ENCODE peak calls at places on chromosome 15, in six cellular contexts. U, I, Z, F, A and Y are unnamed samples.

GRCh38 chr15:62934236-62934971 is 108.1 kb upstream of the TPM1 start:
- DNase-seq in U (no peak), I (no peak), Z (no peak), F (no peak), A (peak), Y (no peak)

GRCh38 chr15:48536681-48537091 is 108.8 kb downstream of the FBN1 start:
- DNase-seq in U (no peak), I (no peak), Z (no peak), F (no peak), A (no peak), Y (no peak)

GRCh38 chr15:80317389-80318169 is 65.6 kb upstream of the CTXND1 start:
- DNase-seq in U (no peak), I (no peak), Z (peak), F (no peak), A (no peak), Y (no peak)

GRCh38 chr15:92848852-92849598 is 51.1 kb upstream of the CHD2 start:
- DNase-seq in U (peak), I (no peak), Z (no peak), F (peak), A (no peak), Y (peak)

GRCh38 chr15:25832158-25832557 is 31.0 kb downstream of the ATP10A start:
- DNase-seq in U (no peak), I (no peak), Z (no peak), F (no peak), A (no peak), Y (no peak)

GRCh38 chr15:83698294-83698693 is 44.4 kb downstream of the ADAMTSL3 start:
- DNase-seq in U (no peak), I (no peak), Z (no peak), F (no peak), A (no peak), Y (no peak)

GRCh38 chr15:31212956-31213694 is 111.6 kb upstream of the TRPM1 start:
- DNase-seq in U (no peak), I (no peak), Z (no peak), F (no peak), A (no peak), Y (no peak)

GRCh38 chr15:96247631-96248305 is 82.7 kb upstream of the NR2F2 start:
- DNase-seq in U (no peak), I (no peak), Z (no peak), F (no peak), A (no peak), Y (no peak)

GRCh38 chr15:89526601-89527441 is 30.4 kb upstream of the RHCG start:
- DNase-seq in U (no peak), I (no peak), Z (no peak), F (no peak), A (no peak), Y (no peak)

GRCh38 chr15:73859236-73859635 is 14.1 kb upstream of the TBC1D21 start:
- DNase-seq in U (no peak), I (no peak), Z (no peak), F (no peak), A (no peak), Y (no peak)

GRCh38 chr15:73866481-73866880 is 6.9 kb upstream of the TBC1D21 start:
- DNase-seq in U (no peak), I (no peak), Z (no peak), F (no peak), A (no peak), Y (no peak)

GRCh38 chr15:73865904-73866303 is 7.5 kb upstream of the TBC1D21 start:
- DNase-seq in U (no peak), I (no peak), Z (no peak), F (no peak), A (no peak), Y (no peak)

GRCh38 chr15:73865379-73865778 is 8.0 kb upstream of the TBC1D21 start:
- DNase-seq in U (no peak), I (no peak), Z (no peak), F (no peak), A (no peak), Y (no peak)

GRCh38 chr15:73862276-73862675 is 11.1 kb upstream of the TBC1D21 start:
- DNase-seq in U (no peak), I (no peak), Z (no peak), F (no peak), A (no peak), Y (no peak)
- TF ChIP-seq POLR2AphosphoS5 in U (no peak), I (no peak), Z (no peak), F (no peak), A (no peak), Y (no peak)

GRCh38 chr15:60373745-60374144 is 24.0 kb downstream of the ANXA2 start:
- DNase-seq in U (no peak), I (no peak), Z (no peak), F (no peak), A (no peak), Y (no peak)
- TF ChIP-seq TAF1 in U (no peak), I (no peak), Z (no peak), F (no peak), A (no peak), Y (no peak)

DNA sequence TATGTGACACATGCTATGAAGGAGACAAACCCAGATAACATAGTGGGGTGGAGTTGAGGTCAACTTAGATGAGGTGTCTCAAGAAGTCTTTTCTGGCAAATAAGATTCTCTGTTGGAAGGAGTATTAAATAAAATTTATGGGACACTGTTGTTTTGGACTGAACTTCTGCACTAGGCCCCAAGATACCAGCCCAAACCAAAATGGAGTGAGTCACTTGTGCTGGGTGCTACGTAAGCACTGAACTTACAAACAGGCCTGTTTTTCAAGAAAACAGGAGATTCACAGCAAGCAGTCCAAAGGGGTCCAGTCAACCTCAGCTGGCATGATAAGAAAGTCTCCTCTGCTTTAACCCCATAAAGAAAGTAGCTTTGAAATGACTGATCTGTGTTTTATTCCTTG is 18.6 kb downstream of the ACTC1 start:
- DNase-seq in U (no peak), I (no peak), Z (no peak), F (no peak), A (no peak), Y (no peak)
- TF ChIP-seq POLR2A in U (no peak), I (no peak), Z (no peak), F (no peak), A (no peak), Y (no peak)

GRCh38 chr15:70998319-70998718 is 105.7 kb downstream of the LRRC49 start:
- DNase-seq in U (no peak), I (no peak), Z (no peak), F (no peak), A (no peak), Y (no peak)

DNA sequence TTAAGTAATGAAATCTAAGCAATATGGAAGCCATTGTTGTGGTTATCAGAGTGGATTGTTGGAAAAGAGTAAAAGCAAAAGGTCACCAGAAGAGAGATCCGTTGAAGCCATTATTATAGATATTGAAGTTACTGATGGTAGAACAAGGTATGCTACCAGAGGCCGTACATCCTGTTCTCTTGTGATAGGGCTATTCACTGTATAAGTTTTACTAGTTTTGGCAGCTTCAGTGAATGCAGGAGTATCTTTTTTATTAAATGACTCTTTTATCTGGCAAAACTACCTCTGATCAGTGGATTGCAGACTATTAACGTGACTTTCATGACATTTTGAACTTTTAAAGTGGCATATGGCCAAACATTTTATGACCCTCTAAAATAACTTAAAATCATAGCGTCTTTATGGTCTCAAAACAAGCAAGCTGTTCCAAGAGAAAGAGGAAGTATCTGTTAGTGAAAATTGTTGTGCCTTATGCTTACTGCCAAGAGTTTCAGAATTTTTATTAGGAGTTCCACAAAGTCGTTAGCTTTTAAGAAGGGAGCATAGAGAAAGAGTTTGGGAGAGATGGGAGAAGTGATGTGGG is 102.8 kb downstream of the LRRC49 start:
- DNase-seq in U (no peak), I (no peak), Z (no peak), F (no peak), A (no peak), Y (no peak)
- TF ChIP-seq POLR2AphosphoS5 in U (no peak), I (no peak), Z (no peak), F (no peak), A (no peak), Y (no peak)

DNA sequence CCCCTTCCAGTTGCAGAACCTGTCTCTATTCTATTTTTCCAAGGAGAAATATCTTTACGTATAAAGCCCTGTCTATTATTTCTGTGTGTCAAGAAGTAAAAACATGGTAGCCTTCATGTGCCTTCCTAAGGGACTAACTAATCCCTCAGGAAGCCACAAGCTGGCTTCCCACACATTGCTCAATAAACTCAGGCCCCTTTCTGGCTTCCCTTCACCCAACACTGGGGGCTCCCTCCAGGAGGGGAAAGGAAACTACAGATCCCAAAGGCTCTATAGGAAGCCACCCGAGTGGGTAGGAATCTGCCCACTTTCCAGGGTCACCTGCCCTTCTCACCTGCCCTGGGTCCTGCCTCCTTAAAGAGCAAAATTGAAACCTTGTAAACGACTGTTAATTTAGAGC is 4.6 kb downstream of the TLE3 start:
- DNase-seq in U (no peak), I (no peak), Z (peak), F (no peak), A (no peak), Y (no peak)
- TF ChIP-seq TAF1 in U (no peak), I (no peak), Z (no peak), F (no peak), A (no peak), Y (no peak)

GRCh38 chr15:44536962-44537727 is at the start of gene EIF3J:
- DNase-seq in U (peak), I (peak), Z (peak), F (peak), A (peak), Y (peak)
- TF ChIP-seq POLR2A in U (peak), I (peak), Z (peak), F (peak), A (peak), Y (peak)

DNA sequence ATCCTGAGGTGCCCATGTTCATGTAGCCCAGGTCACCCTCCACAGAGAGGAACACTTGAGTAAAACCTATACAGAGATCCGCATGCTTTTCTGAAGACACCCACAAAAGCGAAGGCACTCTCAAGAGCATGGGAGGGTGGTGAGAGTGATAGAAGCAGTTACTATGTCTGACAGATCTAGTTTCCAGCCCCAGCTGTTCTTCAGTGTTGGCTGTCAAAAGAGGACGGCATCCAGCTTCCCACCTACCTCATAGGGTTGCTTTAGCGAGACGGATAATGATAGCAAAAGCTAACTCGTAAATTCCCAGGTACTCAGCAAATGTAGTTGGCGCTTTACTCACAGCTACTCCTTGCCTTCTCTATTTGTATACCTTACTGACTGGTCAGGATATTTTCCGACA is 3.0 kb upstream of the MEX3B start:
- DNase-seq in U (no peak), I (no peak), Z (no peak), F (no peak), A (no peak), Y (no peak)
- TF ChIP-seq POLR2AphosphoS5 in U (no peak), I (no peak), Z (no peak), F (no peak), A (no peak), Y (no peak)

DNA sequence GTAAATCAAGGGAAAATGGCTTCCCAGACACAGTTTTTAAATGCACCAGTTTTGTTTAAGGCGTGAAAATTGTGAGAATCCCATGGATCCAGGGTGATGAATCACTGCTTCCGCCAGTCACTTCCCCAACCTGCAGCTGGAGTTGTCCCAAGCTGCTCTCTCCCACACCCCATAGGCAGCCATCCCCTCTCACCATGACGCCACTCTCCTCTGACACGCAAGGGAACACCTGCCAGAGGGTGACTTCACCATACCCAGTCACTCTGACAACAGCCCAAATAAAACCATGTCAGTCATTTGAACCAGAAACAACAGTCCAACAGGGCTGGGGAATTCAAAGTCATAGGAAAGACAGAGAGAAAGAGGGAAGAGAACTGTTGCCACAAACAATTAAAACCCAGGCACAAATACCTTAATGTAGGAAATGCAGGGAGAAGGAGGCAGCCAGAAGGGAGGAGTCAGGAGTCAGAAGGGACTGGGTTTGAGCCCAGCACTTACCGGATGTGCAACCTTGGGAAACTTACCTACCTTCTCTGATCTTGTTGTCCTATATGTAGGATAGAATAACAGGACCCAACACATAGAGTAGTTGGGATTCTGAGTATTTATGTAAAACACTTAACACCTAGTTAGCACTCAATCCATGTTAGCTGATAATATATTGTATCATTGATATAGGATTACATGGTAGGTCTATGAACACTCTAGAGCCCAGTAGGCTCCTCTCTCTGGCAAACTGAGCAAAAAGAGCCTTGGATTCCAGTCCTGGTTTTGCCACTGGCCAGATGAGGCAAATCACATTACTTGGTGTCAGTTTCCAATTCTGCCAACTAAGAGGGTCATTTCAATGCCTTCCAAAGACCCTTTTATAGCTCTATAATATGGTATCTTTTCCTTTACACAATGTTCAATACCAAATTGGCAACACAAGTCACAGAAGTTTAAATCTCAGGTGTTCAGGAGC is 326.3 kb upstream of the ICE2 start:
- DNase-seq in U (no peak), I (no peak), Z (no peak), F (no peak), A (peak), Y (no peak)
- TF ChIP-seq TAF1 in U (no peak), I (no peak), Z (no peak), F (no peak), A (peak), Y (no peak)

GRCh38 chr15:39591896-39592315 is 11.0 kb downstream of the THBS1 start:
- DNase-seq in U (no peak), I (no peak), Z (no peak), F (no peak), A (no peak), Y (no peak)

GRCh38 chr15:39594056-39594763 is 13.3 kb downstream of the THBS1 start:
- DNase-seq in U (no peak), I (no peak), Z (no peak), F (no peak), A (no peak), Y (no peak)

GRCh38 chr15:39593071-39594055 is 12.5 kb downstream of the THBS1 start:
- DNase-seq in U (no peak), I (no peak), Z (no peak), F (no peak), A (no peak), Y (no peak)

GRCh38 chr15:39591141-39591895 is 10.4 kb downstream of the THBS1 start:
- DNase-seq in U (no peak), I (no peak), Z (no peak), F (no peak), A (no peak), Y (no peak)

DNA sequence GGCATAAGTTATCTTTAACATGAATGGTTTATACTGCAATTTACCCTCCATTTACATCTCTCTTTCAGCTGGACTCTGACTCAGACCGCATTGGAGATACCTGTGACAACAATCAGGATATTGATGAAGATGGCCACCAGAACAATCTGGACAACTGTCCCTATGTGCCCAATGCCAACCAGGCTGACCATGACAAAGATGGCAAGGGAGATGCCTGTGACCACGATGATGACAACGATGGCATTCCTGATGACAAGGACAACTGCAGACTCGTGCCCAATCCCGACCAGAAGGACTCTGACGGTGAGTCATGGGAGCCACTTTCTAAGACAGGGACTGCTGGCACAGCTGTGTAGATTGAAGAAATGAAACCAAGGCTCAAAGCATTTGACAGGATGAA is 11.6 kb downstream of the THBS1 start:
- DNase-seq in U (no peak), I (no peak), Z (no peak), F (no peak), A (no peak), Y (no peak)
- TF ChIP-seq POLR2A in U (no peak), I (no peak), Z (no peak), F (no peak), A (no peak), Y (no peak)